ENCODE peak calls at places on chromosome 14, in six cellular contexts. M, L, G, O, B and X are unnamed samples.

GRCh38 chr14:68363841-68364711 is 428.8 kb downstream of the ZFP36L1 start:
- DNase-seq in G (peak; percentile 72), O (no peak), L (peak; percentile 66), B (no peak), M (no peak), X (peak; percentile 37)

GRCh38 chr14:68547305-68548193 is 245.3 kb downstream of the ZFP36L1 start:
- DNase-seq in L (peak; percentile 98), G (peak; percentile 73), B (peak; percentile 97), O (no peak), M (no peak), X (no peak)

GRCh38 chr14:87254331-87254730 is 738.7 kb downstream of the GALC start:
- DNase-seq in G (no peak), B (no peak), M (no peak), L (no peak), O (no peak), X (no peak)

GRCh38 chr14:53692451-53693330 is 263.9 kb downstream of the BMP4 start:
- DNase-seq in O (no peak), M (no peak), G (no peak), B (no peak), L (no peak), X (no peak)

GRCh38 chr14:26794731-26795130 is 196.9 kb upstream of the NOVA1 start:
- DNase-seq in L (peak; percentile 76), O (no peak), M (no peak), G (peak; percentile 7), B (peak; percentile 28), X (no peak)

GRCh38 chr14:74580275-74580672 is 31.8 kb downstream of the LTBP2 start:
- DNase-seq in B (no peak), L (no peak), O (no peak), M (no peak), G (no peak), X (no peak)

GRCh38 chr14:94395900-94396574 is 7.6 kb upstream of the SERPINA1 start:
- DNase-seq in O (no peak), G (no peak), M (no peak), B (no peak), L (no peak), X (peak; percentile 30)

GRCh38 chr14:105192866-105193731 is 12.0 kb upstream of the NUDT14 start:
- DNase-seq in L (peak; percentile 54), B (no peak), O (no peak), M (peak; percentile 37), G (no peak), X (no peak)

GRCh38 chr14:49768301-49769121 is 558 bp downstream of the KLHDC2 start:
- DNase-seq in L (peak; percentile 73), B (peak; percentile 60), M (peak; percentile 65), G (peak; percentile 68), O (no peak), X (peak; percentile 16)

GRCh38 chr14:100709252-100709955 is 17.3 kb upstream of the DLK1 start:
- DNase-seq in O (no peak), G (peak; percentile 36), M (peak; percentile 24), L (no peak), B (no peak), X (no peak)

GRCh38 chr14:91464615-91465205 is 45.4 kb downstream of the PPP4R3A start:
- DNase-seq in B (no peak), M (no peak), G (peak; percentile 13), O (no peak), L (no peak), X (no peak)
- TF ChIP-seq CTCF in B (no peak), M (no peak), G (no peak), O (no peak), L (no peak), X (no peak)

GRCh38 chr14:36520601-36521525 is 831 bp upstream of the NKX2-1 start:
- DNase-seq in O (no peak), G (peak; percentile 14), L (no peak), B (peak; percentile 14), M (no peak), X (peak; percentile 47)
- TF ChIP-seq CTCF in O (no peak), G (peak; percentile 7), L (no peak), B (no peak), M (no peak), X (peak; percentile 53)

DNA sequence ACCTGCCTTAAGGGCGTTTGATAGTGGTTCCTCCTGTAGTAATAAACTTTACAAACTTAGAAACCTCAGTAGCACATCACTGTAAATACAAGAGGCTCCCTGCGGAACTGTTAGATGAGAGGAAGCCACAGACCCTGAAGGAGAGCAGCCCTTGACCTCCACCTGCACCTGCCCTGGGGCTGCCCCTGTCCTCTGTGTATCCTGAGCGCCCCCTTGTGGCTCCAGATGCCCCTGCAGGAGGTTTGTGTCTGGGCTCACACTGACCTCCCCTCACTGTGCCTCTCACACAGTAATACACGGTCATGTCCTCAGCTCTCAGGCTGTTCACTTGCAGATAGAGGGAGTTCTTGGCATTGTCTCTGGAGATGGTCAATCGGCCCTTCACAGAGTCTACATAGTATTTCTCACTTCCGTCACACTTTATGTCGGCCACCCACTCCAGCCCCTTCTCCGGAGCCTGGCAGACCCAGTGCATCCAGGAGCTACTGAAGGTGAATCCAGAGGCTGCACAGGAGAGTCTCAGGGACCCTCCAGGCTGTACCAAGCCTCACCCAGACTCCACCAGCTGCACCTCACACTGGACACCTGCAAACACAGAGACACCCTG is 1059.8 kb downstream of the TMEM121 start:
- DNase-seq in B (no peak), G (no peak), O (no peak), L (no peak), M (peak; percentile 73), X (no peak)
- TF ChIP-seq CTCF in B (no peak), G (no peak), O (no peak), L (no peak), M (peak; percentile 80), X (no peak)

GRCh38 chr14:96055065-96055752 is 16.0 kb downstream of the C14orf132 start:
- DNase-seq in L (peak; percentile 57), O (no peak), G (peak; percentile 68), B (no peak), M (no peak), X (no peak)
- TF ChIP-seq CTCF in L (no peak), O (no peak), G (no peak), B (no peak), M (no peak), X (no peak)

DNA sequence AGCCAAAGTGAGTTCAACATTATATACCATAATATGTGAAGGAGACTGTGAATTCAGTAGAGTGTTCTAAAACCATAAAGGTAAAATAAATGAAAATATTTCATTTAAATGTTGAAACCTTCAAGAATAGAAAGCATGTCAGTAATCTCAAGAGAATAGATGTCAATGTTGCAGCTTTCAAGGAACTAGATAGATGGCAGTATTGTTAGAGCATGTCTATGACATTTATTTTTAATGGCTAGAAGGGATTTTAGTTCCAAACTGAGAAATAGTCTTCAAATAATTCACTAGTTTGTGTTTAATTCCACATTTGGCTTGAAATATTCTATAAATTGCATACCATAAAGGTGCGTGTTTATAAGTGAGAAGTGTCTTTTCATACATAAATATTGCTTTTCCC is 326.5 kb downstream of the FLRT2 start:
- DNase-seq in B (no peak), M (no peak), G (peak; percentile 45), L (no peak), O (no peak), X (no peak)
- TF ChIP-seq CTCF in B (no peak), M (peak; percentile 28), G (peak; percentile 56), L (no peak), O (no peak), X (peak; percentile 9)

DNA sequence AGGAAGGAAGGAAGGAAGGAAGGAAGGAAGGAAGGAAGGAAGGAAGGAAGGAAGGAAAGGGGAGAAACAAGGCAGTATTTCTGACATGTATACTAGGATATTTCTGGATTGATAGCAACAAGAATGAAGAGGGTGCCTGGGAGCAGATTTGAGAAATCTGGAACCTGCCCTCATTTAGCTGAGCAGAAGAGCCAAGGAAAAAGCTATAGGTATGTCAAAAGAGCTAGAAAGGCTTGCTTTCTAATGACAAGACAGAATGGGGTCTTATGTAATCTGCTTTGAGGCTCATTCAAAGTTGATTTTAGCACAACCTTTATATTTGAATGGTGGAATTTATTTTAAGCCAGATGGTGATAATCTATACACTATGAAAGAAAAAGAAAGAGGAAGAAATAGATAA is 76.5 kb upstream of the FLRT2 start:
- DNase-seq in O (no peak), L (no peak), B (no peak), M (no peak), G (no peak), X (no peak)
- TF ChIP-seq CTCF in O (no peak), L (no peak), B (no peak), M (no peak), G (no peak), X (no peak)

GRCh38 chr14:76125506-76125905 is 26.2 kb upstream of the GPATCH2L start:
- DNase-seq in M (no peak), B (no peak), L (no peak), G (no peak), O (no peak), X (no peak)

GRCh38 chr14:76133103-76133502 is 18.6 kb upstream of the GPATCH2L start:
- DNase-seq in L (peak; percentile 38), O (no peak), B (peak; percentile 12), M (no peak), G (peak; percentile 50), X (peak; percentile 39)

GRCh38 chr14:76126066-76126465 is 25.7 kb upstream of the GPATCH2L start:
- DNase-seq in L (no peak), M (no peak), O (no peak), B (no peak), G (no peak), X (no peak)

GRCh38 chr14:76131071-76131985 is 20.4 kb upstream of the GPATCH2L start:
- DNase-seq in O (peak; percentile 72), M (no peak), G (no peak), B (no peak), L (no peak), X (no peak)

DNA sequence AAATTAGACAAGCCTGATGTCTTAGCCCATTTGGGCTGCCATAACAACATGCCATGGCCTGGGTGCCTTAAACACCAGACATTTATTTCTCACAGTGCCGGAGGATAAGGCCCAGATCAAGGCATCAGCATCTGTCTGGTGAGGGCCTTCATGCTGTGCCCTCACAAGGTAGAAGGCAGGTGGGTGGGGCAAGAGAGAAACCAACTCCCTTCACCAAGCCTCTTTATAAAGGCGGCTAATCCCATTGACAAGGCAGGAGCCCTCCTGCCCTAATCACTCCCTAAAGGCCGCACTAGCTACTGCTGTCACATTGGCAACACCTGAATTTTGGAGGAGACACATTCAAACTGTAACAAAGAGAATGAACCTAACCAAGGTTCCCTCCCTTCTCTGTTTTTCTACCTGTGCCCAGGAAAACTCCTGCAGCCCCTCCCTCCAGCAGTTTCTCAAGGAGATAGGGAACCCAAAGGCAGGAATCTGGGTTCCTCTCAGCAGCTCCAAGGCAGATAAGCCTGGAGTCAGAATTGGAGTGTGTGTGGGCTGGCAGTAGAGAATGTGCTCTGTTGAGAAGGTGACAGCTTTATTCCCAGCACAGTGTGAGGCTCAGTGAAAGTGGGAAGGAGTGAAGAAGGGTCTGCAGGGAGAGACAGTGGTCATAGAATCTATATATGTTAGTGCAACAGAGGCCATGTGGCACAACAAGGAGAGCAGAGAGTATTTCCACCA is 21.7 kb upstream of the GPATCH2L start:
- DNase-seq in L (no peak), B (no peak), M (no peak), G (no peak), O (no peak), X (no peak)
- TF ChIP-seq CTCF in L (no peak), B (no peak), M (no peak), G (no peak), O (no peak), X (no peak)

GRCh38 chr14:78737116-78737515 is 566.9 kb downstream of the NRXN3 start:
- DNase-seq in M (no peak), G (no peak), L (no peak), B (no peak), O (no peak), X (no peak)
- TF ChIP-seq CTCF in M (no peak), G (no peak), L (no peak), B (no peak), O (no peak), X (no peak)